ENCODE peak calls at places on chromosomes 4 and X, in five cellular contexts. F is mammary epithelial cell, Z is psoas muscle, Q is pancreas, L is sigmoid colon. P is an unnamed sample. For H3K4me1 and H3K27me3, the result is how much of the 10 kb centered on the place peaks cover.

GRCh38 chr4:76943129-76943620 is 6.4 kb upstream of the SEPTIN11 start:
- DNase-seq in F (peak), Z (no peak), Q (no peak), L (no peak), P (no peak)

GRCh38 chrX:123504047-123504446 is 228.8 kb downstream of the THOC2 start:
- DNase-seq in F (no peak), Z (no peak), Q (no peak), L (no peak), P (no peak)

GRCh38 chr4:185799442-185799841 is 12.6 kb downstream of the SORBS2 start:
- DNase-seq in F (no peak), Z (no peak), Q (no peak), L (no peak), P (no peak)

GRCh38 chr4:183888564-183888963 is 16.5 kb upstream of the STOX2 start:
- DNase-seq in F (no peak), Z (no peak), Q (no peak), L (no peak), P (no peak)

GRCh38 chr4:168076989-168077725 is 15.2 kb upstream of the ANXA10 start:
- DNase-seq in F (peak), Z (peak), Q (peak), L (no peak), P (peak)

GRCh38 chr4:88938138-88938537 is 118.8 kb downstream of the FAM13A start:
- DNase-seq in F (peak), Z (no peak), Q (no peak), L (no peak), P (no peak)

GRCh38 chrX:55389376-55389775 is 62.6 kb upstream of the MAGEH1 start:
- DNase-seq in F (no peak), Z (no peak), Q (no peak), L (no peak), P (no peak)

GRCh38 chr4:142100941-142101340 is 464.6 kb downstream of the IL15 start:
- DNase-seq in F (no peak), Z (no peak), Q (no peak), L (no peak), P (no peak)

GRCh38 chr4:176277162-176277904 is 8.3 kb upstream of the ASB5 start:
- DNase-seq in F (peak), Z (peak), Q (peak), L (peak), P (peak)

GRCh38 chr4:172573899-172574298 is 594.7 kb upstream of the GALNT7 start:
- DNase-seq in F (no peak), Z (no peak), Q (no peak), L (no peak), P (no peak)

GRCh38 chr4:94766856-94767255 is 9.1 kb downstream of the BMPR1B start:
- DNase-seq in F (peak), Z (no peak), Q (no peak), L (no peak), P (no peak)

GRCh38 chr4:149291463-149291862 is 524.2 kb downstream of the IQCM start:
- DNase-seq in F (no peak), Z (peak), Q (no peak), L (no peak), P (no peak)

GRCh38 chrX:24259544-24260240 is 54.2 kb downstream of the SUPT20HL2 start:
- DNase-seq in F (peak), Z (no peak), Q (no peak), L (peak), P (peak)

GRCh38 chr4:186190456-186191265 is 706 bp upstream of the CYP4V2 start:
- DNase-seq in F (no peak), Z (no peak), Q (peak), L (peak), P (no peak)

GRCh38 chr4:140790765-140791164 is 34.6 kb upstream of the TBC1D9 start:
- DNase-seq in F (peak), Z (no peak), Q (no peak), L (no peak), P (no peak)

GRCh38 chrX:20231598-20231997 is 35.1 kb downstream of the RPS6KA3 start:
- DNase-seq in F (peak), Z (no peak), Q (no peak), L (no peak), P (no peak)

GRCh38 chr4:154044118-154044517 is 255.2 kb upstream of the SFRP2 start:
- DNase-seq in F (peak), Z (no peak), Q (no peak), L (no peak), P (no peak)

GRCh38 chrX:11666180-11666579 is 460 bp upstream of the ARHGAP6 start:
- DNase-seq in F (no peak), Z (no peak), Q (peak), L (peak), P (no peak)

GRCh38 chr4:118734491-118735205 is 49.5 kb downstream of the METTL14 start:
- DNase-seq in F (no peak), Z (no peak), Q (no peak), L (no peak), P (no peak)

GRCh38 chr4:174828845-174829701 is at the start of gene GLRA3:
- DNase-seq in F (peak), Z (peak), Q (peak), L (no peak), P (no peak)

GRCh38 chrX:47216393-47216925 is 2.0 kb upstream of the CDK16 start:
- DNase-seq in F (no peak), Z (no peak), Q (peak), L (no peak), P (no peak)

GRCh38 chr4:98928131-98928504 is 815 bp downstream of the EIF4E start:
- DNase-seq in F (peak), Z (peak), Q (peak), L (peak), P (peak)

GRCh38 chr4:139279723-139280620 is at the start of gene MGARP:
- DNase-seq in F (peak), Z (peak), Q (peak), L (no peak), P (no peak)

GRCh38 chrX:1134976-1135375 is 77.5 kb downstream of the CRLF2 start:
- DNase-seq in F (no peak), Z (no peak), Q (no peak), L (peak), P (no peak)

GRCh38 chr4:172997217-172997609 is 171.4 kb upstream of the GALNT7 start:
- DNase-seq in F (no peak), Z (no peak), Q (no peak), L (no peak), P (no peak)

GRCh38 chr4:1473718-1474117 is 67.5 kb upstream of the NKX1-1 start:
- DNase-seq in F (no peak), Z (no peak), Q (peak), L (peak), P (peak)

GRCh38 chr4:116357758-116358157 is 727.6 kb downstream of the TRAM1L1 start:
- DNase-seq in F (peak), Z (no peak), Q (no peak), L (no peak), P (peak)

GRCh38 chr4:48594185-48594584 is 104.1 kb downstream of the ZAR1 start:
- DNase-seq in F (no peak), Z (no peak), Q (no peak), L (no peak), P (no peak)

GRCh38 chrX:56762220-56762619 is 33.2 kb downstream of the NBDY start:
- DNase-seq in F (no peak), Z (no peak), Q (no peak), L (no peak), P (no peak)

DNA sequence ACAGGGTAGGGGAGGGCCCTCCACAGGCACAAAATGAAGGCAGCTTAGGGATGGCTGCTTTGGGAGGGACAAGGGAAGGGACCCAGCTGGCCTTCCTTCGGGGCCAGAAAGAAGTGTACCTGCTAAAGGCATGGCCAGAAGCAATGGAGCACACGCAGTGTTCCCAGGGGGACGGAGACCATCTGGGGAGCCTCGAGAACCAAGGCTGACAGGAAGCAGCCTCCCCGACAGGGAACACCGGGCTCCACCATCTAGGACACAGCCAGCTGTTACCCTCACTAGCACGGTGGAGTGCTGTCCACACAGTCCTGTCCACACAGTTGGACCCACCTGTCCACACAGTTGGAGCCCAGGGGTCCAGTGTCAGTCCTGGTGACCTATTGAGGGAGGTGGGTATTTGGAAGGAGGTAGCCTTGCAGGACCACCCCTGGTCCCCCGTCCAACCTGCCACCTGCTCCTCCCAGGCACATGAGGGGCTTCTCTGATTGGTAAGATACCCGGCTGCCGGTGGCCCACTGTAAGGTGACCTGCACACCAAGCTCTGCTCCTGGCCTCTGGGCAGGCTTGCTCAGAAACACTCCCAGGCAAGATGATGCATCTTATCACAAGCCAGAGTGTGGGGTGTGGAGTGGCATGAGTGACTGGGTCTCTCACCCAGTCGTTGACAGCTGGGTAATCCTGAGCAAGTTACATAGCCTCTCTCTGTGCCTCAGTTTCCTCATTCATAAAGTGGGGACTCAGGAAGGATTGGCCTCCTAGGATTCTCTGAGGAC is 20.5 kb upstream of the AFAP1 start:
- DNase-seq in F (no peak), Z (no peak), Q (no peak), L (peak), P (no peak)
- H3K4me1 ChIP-seq in F (under half), Z (under half), Q (under half), L (under half), P (under half)

DNA sequence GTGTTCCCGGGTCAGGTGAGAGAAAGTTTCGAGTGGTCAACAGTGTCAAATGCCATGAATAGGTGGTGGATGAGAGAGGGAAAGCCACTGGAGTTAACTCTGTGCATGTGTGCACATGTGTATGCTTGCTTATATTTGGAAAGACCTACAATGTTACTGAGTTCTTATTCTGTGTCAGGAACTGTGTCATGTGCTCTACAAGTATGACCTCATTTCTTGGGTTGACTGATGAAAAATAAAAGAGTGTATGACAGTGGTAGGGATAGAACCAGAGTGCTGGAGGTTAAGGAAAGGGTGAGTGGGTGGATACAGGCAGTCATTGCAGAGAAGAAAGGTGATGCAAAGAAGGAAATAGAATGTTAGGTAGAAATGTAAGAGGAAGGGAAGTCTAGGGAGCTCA is 22.1 kb upstream of the DGKK start:
- DNase-seq in F (no peak), Z (no peak), Q (no peak), L (no peak), P (no peak)
- H3K27me3 ChIP-seq in F (under half), Z (under half), Q (under half), L (under half), P (under half)

DNA sequence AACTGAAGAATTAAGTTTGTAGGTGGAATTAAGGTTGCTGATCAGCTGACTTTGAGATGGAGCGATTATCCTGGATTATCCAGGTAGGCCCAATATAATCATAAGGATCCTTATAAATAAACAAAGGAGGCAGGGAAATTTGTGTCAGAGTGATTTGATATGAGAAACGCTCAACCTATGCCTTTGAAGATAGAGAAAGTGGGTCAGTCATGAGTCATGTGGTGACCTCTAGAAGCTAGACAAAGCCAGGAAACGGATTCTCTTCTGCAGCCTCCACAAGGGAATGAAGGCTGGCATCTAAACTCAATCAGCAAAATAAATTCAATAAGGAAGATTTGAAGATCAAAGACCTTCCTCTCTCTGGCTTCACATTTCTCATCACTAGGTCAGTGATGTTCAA is 41.5 kb upstream of the SMIM10 start:
- DNase-seq in F (no peak), Z (no peak), Q (no peak), L (no peak), P (no peak)
- H3K4me1 ChIP-seq in F (under half), Z (under half), Q (under half), L (under half), P (under half)

GRCh38 chrX:114584434-114584943 is 603 bp downstream of the HTR2C start:
- DNase-seq in F (no peak), Z (no peak), Q (peak), L (no peak), P (no peak)

GRCh38 chrX:114581528-114582263 is 2.2 kb upstream of the HTR2C start:
- DNase-seq in F (no peak), Z (no peak), Q (no peak), L (no peak), P (no peak)

GRCh38 chrX:114583646-114584433 is at the start of gene HTR2C:
- DNase-seq in F (no peak), Z (no peak), Q (no peak), L (no peak), P (no peak)

GRCh38 chrX:114582264-114582632 is 1.6 kb upstream of the HTR2C start:
- DNase-seq in F (no peak), Z (no peak), Q (no peak), L (no peak), P (no peak)

GRCh38 chrX:114582698-114583395 is 1.0 kb upstream of the HTR2C start:
- DNase-seq in F (no peak), Z (no peak), Q (peak), L (no peak), P (no peak)
- H3K27me3 ChIP-seq in F (under half), Z (under half), Q (under half), L (under half), P (under half)

DNA sequence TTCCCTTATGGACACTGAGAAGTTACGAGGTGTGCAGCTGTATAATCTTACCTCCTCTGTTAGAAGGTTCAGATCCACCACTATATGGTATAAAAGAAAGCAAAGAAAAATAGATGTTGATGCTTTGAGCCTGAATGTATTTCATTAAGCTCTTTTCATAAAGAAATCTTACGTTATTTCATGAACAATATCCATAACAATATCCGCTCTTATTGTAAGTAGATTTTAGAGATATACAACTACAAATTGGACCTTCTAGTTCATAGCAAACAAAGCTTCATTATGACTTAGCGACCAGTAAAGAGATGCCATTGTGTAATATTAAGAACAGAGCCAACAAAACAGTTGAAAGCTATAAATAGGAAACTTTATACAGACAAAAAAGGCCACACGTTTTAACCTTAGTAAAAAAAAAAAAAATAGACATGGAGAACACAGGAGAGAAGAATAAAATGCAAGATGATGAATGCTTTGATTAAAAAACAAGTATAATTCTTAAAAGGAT is 203.6 kb downstream of the PDGFC start:
- DNase-seq in F (no peak), Z (no peak), Q (no peak), L (no peak), P (no peak)
- H3K4me1 ChIP-seq in F (under half), Z (half or more), Q (under half), L (under half), P (under half)

GRCh38 chr4:6313216-6313615 is 43.6 kb downstream of the WFS1 start:
- DNase-seq in F (peak), Z (no peak), Q (no peak), L (no peak), P (no peak)
- H3K27me3 ChIP-seq in F (under half), Z (under half), Q (under half), L (under half), P (under half)

DNA sequence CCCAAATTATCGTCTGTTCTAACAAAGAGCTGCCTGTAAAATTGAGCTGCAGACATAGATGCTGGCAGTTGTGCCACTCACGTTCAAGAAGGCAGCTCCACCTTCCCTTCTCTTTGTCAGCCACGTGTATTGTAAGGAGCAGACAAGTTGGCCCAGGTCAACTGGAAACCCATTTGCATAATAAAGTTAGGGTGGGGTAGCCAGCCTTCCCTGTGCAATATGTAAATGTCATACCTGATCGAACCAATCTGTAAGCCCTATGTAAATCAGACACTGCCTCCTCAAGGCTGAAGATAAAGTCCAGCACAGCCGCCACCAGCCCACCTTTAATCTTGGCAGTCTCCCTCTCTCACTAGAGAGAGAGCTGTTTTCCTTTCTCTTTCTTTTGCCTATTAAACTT is 117.2 kb downstream of the TMEM144 start:
- DNase-seq in F (peak), Z (no peak), Q (peak), L (no peak), P (no peak)
- H3K4me1 ChIP-seq in F (under half), Z (under half), Q (under half), L (under half), P (under half)

DNA sequence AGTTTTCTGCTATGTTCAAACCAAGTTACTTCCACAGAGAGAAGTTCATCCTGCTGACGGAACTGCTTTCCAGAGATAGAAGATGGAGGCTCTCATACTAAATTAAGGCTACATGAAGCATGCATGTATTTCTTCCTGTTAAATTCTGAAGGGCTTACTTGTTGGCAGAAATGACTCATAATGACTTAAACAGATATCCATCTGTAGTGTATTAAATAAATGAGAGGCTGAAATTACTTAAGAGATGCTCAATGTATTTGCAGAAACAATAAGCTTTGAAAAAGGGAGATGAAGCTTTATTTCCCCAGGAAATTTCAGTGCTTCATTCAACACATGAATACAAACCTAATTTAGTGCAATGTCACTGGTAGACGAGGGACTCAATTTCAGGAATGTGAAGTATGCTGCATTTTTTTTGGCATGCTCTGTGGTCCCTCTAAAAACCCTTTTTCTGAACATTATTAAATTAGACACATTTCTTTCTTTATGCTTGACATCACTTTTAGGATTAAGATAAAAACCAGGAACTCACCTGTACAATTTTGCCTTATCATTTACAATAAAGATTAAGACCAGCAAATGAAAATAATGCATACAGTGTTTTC is 759.1 kb upstream of the POU3F4 start:
- DNase-seq in F (peak), Z (no peak), Q (no peak), L (no peak), P (no peak)
- H3K27me3 ChIP-seq in F (under half), Z (under half), Q (under half), L (under half), P (under half)